ENCODE peak calls at places on chromosomes 7 and 10, in six cellular contexts. One of them, this sample, is unnamed.

GRCh38 chr7:77979219-77979618 is 180.6 kb downstream of the PHTF2 start:
- DNase-seq in fibroblast of mammary gland: peak; percentile 13
- DNase-seq in hypothalamus: no peak
- DNase-seq in NCI-H446 treated with DMSO at 0.1 percent for 48 hours: no peak
- DNase-seq in GM23338: no peak
- DNase-seq in GM10248: no peak
- DNase-seq in this sample: no peak

GRCh38 chr10:17335065-17335464 is 107.0 kb downstream of the VIM start:
- DNase-seq in fibroblast of mammary gland: peak; percentile 91
- DNase-seq in hypothalamus: no peak
- DNase-seq in NCI-H446 treated with DMSO at 0.1 percent for 48 hours: no peak
- DNase-seq in GM23338: no peak
- DNase-seq in GM10248: no peak
- DNase-seq in this sample: no peak

GRCh38 chr10:71419750-71420149 is 23.0 kb downstream of the CDH23 start:
- DNase-seq in fibroblast of mammary gland: no peak
- DNase-seq in hypothalamus: no peak
- DNase-seq in NCI-H446 treated with DMSO at 0.1 percent for 48 hours: no peak
- DNase-seq in GM23338: no peak
- DNase-seq in GM10248: no peak
- DNase-seq in this sample: no peak

GRCh38 chr10:133128126-133129081 is 31.6 kb upstream of the KNDC1 start:
- DNase-seq in fibroblast of mammary gland: no peak
- DNase-seq in hypothalamus: no peak
- DNase-seq in NCI-H446 treated with DMSO at 0.1 percent for 48 hours: no peak
- DNase-seq in GM23338: no peak
- DNase-seq in GM10248: no peak
- DNase-seq in this sample: no peak

GRCh38 chr7:112157072-112157471 is 49.1 kb downstream of the DOCK4 start:
- DNase-seq in fibroblast of mammary gland: peak; percentile 89
- DNase-seq in hypothalamus: no peak
- DNase-seq in NCI-H446 treated with DMSO at 0.1 percent for 48 hours: no peak
- DNase-seq in GM23338: no peak
- DNase-seq in GM10248: no peak
- DNase-seq in this sample: no peak

GRCh38 chr10:132532784-132533560 is 4.6 kb upstream of the INPP5A start:
- DNase-seq in fibroblast of mammary gland: peak; percentile 78
- DNase-seq in hypothalamus: no peak
- DNase-seq in NCI-H446 treated with DMSO at 0.1 percent for 48 hours: no peak
- DNase-seq in GM23338: no peak
- DNase-seq in GM10248: no peak
- DNase-seq in this sample: no peak

GRCh38 chr7:140342732-140343514 is 55.4 kb downstream of the SLC37A3 start:
- DNase-seq in fibroblast of mammary gland: peak; percentile 23
- DNase-seq in hypothalamus: no peak
- DNase-seq in NCI-H446 treated with DMSO at 0.1 percent for 48 hours: no peak
- DNase-seq in GM23338: peak; percentile 80
- DNase-seq in GM10248: peak; percentile 32
- DNase-seq in this sample: peak; percentile 56

GRCh38 chr7:140609646-140610045 is 31.0 kb downstream of the DENND2A start:
- DNase-seq in fibroblast of mammary gland: peak; percentile 88
- DNase-seq in hypothalamus: no peak
- DNase-seq in NCI-H446 treated with DMSO at 0.1 percent for 48 hours: no peak
- DNase-seq in GM23338: no peak
- DNase-seq in GM10248: no peak
- DNase-seq in this sample: no peak

GRCh38 chr7:39664057-39664456 is 40.7 kb downstream of the RALA start:
- DNase-seq in fibroblast of mammary gland: no peak
- DNase-seq in hypothalamus: no peak
- DNase-seq in NCI-H446 treated with DMSO at 0.1 percent for 48 hours: no peak
- DNase-seq in GM23338: no peak
- DNase-seq in GM10248: no peak
- DNase-seq in this sample: no peak

GRCh38 chr10:122640921-122641320 is 58.7 kb downstream of the C10orf120 start:
- DNase-seq in fibroblast of mammary gland: no peak
- DNase-seq in hypothalamus: no peak
- DNase-seq in NCI-H446 treated with DMSO at 0.1 percent for 48 hours: no peak
- DNase-seq in GM23338: no peak
- DNase-seq in GM10248: no peak
- DNase-seq in this sample: peak; percentile 17

This sample was measured in Peyer's patch.